ENCODE peak calls at places on chromosomes 12 and 14, in six cellular contexts. C is lower lobe of right lung, J is HCT116, I is left lung, D is heart left ventricle, B is upper lobe of left lung. G is an unnamed sample.
A peak's percentile ranks its signal among the peaks of the same experiment; 100 is the strongest.

GRCh38 chr14:95286649-95287048 is 33.1 kb downstream of the CLMN start:
- ATAC-seq in J (no peak), B (no peak), I (no peak), C (no peak), D (no peak), G (no peak)

GRCh38 chr14:95722525-95723190 is 8.7 kb upstream of the TCL1A start:
- ATAC-seq in J (no peak), B (no peak), C (no peak), D (no peak), I (no peak), G (no peak)

GRCh38 chr12:1083888-1084262 is 92.9 kb downstream of the ERC1 start:
- ATAC-seq in D (peak; percentile 15), J (no peak), C (no peak), I (no peak), B (peak; percentile 19), G (no peak)

GRCh38 chr12:48977290-48978281 is 536 bp upstream of the WNT1 start:
- ATAC-seq in B (peak; percentile 66), J (peak; percentile 88), D (peak; percentile 40), C (peak; percentile 77), I (peak; percentile 64), G (peak; percentile 32)

GRCh38 chr12:111222027-111222414 is 146.9 kb downstream of the PHETA1 start:
- ATAC-seq in C (no peak), I (no peak), J (no peak), B (no peak), D (no peak), G (no peak)

GRCh38 chr12:2190896-2191533 is 138.2 kb downstream of the CACNA1C start:
- ATAC-seq in B (no peak), D (peak; percentile 8), C (no peak), J (no peak), I (no peak), G (no peak)

GRCh38 chr12:120399531-120399930 is 30.6 kb upstream of the MSI1 start:
- ATAC-seq in D (no peak), B (no peak), C (no peak), I (no peak), J (no peak), G (no peak)

GRCh38 chr12:24724765-24725307 is 224.1 kb downstream of the BCAT1 start:
- ATAC-seq in I (no peak), B (no peak), C (no peak), D (no peak), J (no peak), G (no peak)

GRCh38 chr12:12804011-12804410 is 9.1 kb upstream of the DDX47 start:
- ATAC-seq in B (no peak), D (no peak), J (peak; percentile 24), I (no peak), C (no peak), G (no peak)

GRCh38 chr12:32926963-32927362 is 30.4 kb upstream of the PKP2 start:
- ATAC-seq in B (no peak), I (no peak), D (no peak), C (no peak), J (no peak), G (no peak)

GRCh38 chr12:92145481-92145730 is 240 bp downstream of the BTG1 start:
- ATAC-seq in J (peak; percentile 8), C (peak; percentile 14), I (peak; percentile 0), D (peak; percentile 1), B (peak; percentile 27), G (peak; percentile 0)

GRCh38 chr12:82524636-82525035 is 162.1 kb upstream of the TMTC2 start:
- ATAC-seq in B (no peak), C (no peak), I (no peak), D (no peak), J (no peak), G (no peak)

GRCh38 chr12:38931461-38931860 is 26.1 kb upstream of the CPNE8 start:
- ATAC-seq in C (no peak), J (no peak), D (no peak), B (no peak), I (no peak), G (no peak)

GRCh38 chr12:103705927-103706326 is 118.9 kb downstream of the STAB2 start:
- ATAC-seq in J (peak; percentile 84), B (no peak), I (no peak), D (no peak), C (no peak), G (no peak)
- TF ChIP-seq CTCF in J (peak; percentile 53), B (no peak), I (no peak), D (no peak), C (no peak), G (no peak)

GRCh38 chr12:75739916-75740315 is 228.5 kb upstream of the KRR1 start:
- ATAC-seq in I (no peak), C (no peak), J (no peak), B (no peak), D (no peak), G (no peak)
- H3K4me3 ChIP-seq in I (no peak overlapping the region), C (no peak overlapping the region), J (no peak overlapping the region), B (no peak overlapping the region), D (no peak overlapping the region), G (no peak overlapping the region)

GRCh38 chr12:114440450-114441383 is 34.8 kb upstream of the TBX5 start:
- ATAC-seq in I (no peak), C (no peak), B (no peak), J (no peak), D (no peak), G (no peak)
- TF ChIP-seq CTCF in I (no peak), C (no peak), B (no peak), J (no peak), D (no peak), G (no peak)

GRCh38 chr14:25841226-25841625 is 756.6 kb downstream of the NOVA1 start:
- ATAC-seq in C (no peak), I (no peak), J (no peak), D (no peak), B (no peak), G (no peak)

GRCh38 chr14:25848601-25849000 is 749.2 kb downstream of the NOVA1 start:
- ATAC-seq in C (no peak), J (no peak), D (no peak), I (no peak), B (no peak), G (no peak)

GRCh38 chr14:25843761-25844470 is 753.9 kb downstream of the NOVA1 start:
- ATAC-seq in I (no peak), J (no peak), D (no peak), B (no peak), C (no peak), G (no peak)

DNA sequence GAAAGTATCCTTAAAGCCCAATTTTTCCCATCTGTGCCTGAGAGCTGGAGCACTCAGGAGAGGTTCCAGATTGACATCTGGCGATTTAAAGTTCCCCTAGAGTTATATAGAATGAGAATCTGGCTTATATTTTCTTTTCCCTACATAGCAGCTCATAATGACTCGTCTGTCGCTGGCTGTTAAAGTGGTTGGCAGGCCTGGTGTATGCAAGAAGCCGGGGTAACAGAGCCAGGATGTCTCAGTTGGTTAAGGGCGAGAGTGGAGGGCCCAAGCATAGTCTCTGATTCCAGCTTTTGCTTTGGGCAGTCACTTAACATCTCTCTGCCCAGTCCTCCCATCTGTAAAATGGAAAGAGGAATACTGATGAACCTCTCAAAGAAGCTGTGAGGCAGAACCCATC is 751.6 kb downstream of the NOVA1 start:
- ATAC-seq in J (no peak), D (no peak), C (no peak), B (no peak), I (no peak), G (no peak)
- H3K4me3 ChIP-seq in J (no peak overlapping the region), D (no peak overlapping the region), C (no peak overlapping the region), B (no peak overlapping the region), I (no peak overlapping the region), G (no peak overlapping the region)

DNA sequence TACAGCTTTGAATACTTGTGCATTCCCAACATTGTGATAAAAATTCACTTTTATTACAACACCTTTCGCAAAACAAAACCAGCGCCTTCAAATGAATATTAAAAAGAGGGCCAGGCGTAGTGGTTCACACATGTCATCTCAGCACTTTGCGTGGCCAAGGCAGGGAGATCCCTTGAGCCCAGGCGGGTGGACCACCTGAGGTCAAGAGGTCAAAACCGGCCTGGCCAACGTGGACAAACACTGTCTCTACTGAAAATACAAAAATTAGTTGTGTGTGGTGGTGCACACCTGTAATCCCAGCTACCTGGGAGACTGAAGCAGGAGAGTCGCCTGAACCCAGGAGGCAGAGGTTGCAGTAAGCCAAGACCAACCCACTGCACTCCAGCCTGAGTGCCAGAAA is 42.8 kb downstream of the HNRNPC start:
- ATAC-seq in D (no peak), J (no peak), B (no peak), C (no peak), I (no peak), G (no peak)
- TF ChIP-seq CTCF in D (no peak), J (no peak), B (no peak), C (no peak), I (no peak), G (no peak)

DNA sequence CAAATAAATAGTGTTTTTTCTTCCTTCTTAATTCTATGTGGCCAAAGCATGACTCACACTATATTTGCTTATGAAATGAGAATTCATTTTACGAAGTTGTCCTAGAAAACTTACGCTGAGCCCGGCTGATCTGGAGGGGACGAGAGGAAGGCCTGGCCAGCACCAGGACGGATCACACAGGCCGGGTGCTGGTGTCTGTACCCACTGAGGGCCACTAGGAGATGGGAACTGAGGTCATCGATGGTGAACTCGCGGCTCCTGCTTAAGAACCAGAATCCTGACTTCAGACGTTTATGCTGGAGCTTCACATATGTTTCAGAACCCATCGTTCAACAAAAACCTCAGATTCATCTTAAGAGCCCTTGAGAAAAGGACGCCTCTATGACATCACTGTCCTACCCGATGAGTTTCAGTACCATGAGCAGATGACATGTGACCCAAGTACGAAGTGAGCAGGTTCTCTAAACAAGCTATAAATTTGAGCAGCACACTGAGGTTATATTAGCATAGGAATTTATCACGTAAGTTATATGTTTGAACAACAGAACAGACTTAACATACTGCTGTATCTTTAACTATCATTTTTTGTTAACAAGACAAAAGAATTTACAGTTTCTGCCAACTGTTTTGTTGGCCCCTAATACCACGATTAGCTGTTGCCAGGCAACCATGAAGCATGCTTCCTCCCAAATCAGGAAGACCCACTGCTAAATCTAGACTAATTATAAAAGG is 111.9 kb downstream of the FOXN3 start:
- ATAC-seq in C (peak; percentile 64), J (no peak), I (peak; percentile 57), D (peak; percentile 16), B (peak; percentile 68), G (peak; percentile 61)
- H3K4me3 ChIP-seq in C (no peak overlapping the region), J (no peak overlapping the region), I (no peak overlapping the region), D (peak overlapping the region; percentile 3), B (no peak overlapping the region), G (no peak overlapping the region)

GRCh38 chr12:30882706-30883105 is 43.8 kb upstream of the TSPAN11 start:
- ATAC-seq in D (no peak), I (no peak), B (no peak), C (no peak), J (no peak), G (no peak)
- TF ChIP-seq CTCF in D (no peak), I (peak; percentile 23), B (no peak), C (no peak), J (no peak), G (no peak)

GRCh38 chr12:20370841-20371240 is 2.5 kb downstream of the PDE3A start:
- ATAC-seq in B (no peak), I (no peak), J (no peak), D (no peak), C (no peak), G (no peak)
- H3K4me3 ChIP-seq in B (no peak overlapping the region), I (peak overlapping the region; percentile 48), J (no peak overlapping the region), D (peak overlapping the region; percentile 69), C (peak overlapping the region; percentile 62), G (peak overlapping the region; percentile 75)

G was measured in gastroesophageal sphincter.